ENCODE peak calls at places on chromosomes 12 and 14, in eight cellular contexts. W, L, X, D, F, U, H and T are unnamed samples. For H3K27me3, the result is how much of the 10 kb centered on the place peaks cover.

GRCh38 chr14:104304451-104305351 is 166.3 kb downstream of the KIF26A start:
- DNase-seq in W (no peak), L (no peak), X (no peak), D (no peak), F (no peak), U (no peak), H (no peak), T (no peak)

GRCh38 chr12:48183091-48183875 is at the start of gene CCDC184:
- DNase-seq in W (peak), L (peak), X (peak), D (peak), F (peak), U (peak), H (peak), T (peak)

GRCh38 chr14:68938515-68939423 is 40.3 kb downstream of the ACTN1 start:
- DNase-seq in W (no peak), L (no peak), X (no peak), D (no peak), F (peak), U (peak), H (no peak), T (no peak)

GRCh38 chr14:100784523-100785337 is 41.2 kb upstream of the MEG3 start:
- DNase-seq in W (no peak), L (no peak), X (no peak), D (no peak), F (no peak), U (no peak), H (no peak), T (no peak)

GRCh38 chr12:50626026-50626425 is 121.2 kb downstream of the DIP2B start:
- DNase-seq in W (no peak), L (no peak), X (no peak), D (no peak), F (no peak), U (no peak), H (no peak), T (no peak)

GRCh38 chr12:110253176-110253575 is 27.9 kb upstream of the ATP2A2 start:
- DNase-seq in W (peak), L (peak), X (no peak), D (no peak), F (no peak), U (peak), H (no peak), T (no peak)

GRCh38 chr12:124630791-124631313 is 63.4 kb upstream of the NCOR2 start:
- DNase-seq in W (no peak), L (no peak), X (no peak), D (no peak), F (no peak), U (no peak), H (peak), T (no peak)

GRCh38 chr12:96401061-96401871 is 1.0 kb upstream of the CDK17 start:
- DNase-seq in W (peak), L (peak), X (peak), D (peak), F (peak), U (peak), H (peak), T (peak)

GRCh38 chr12:57803317-57803893 is 15.1 kb downstream of the AVIL start:
- DNase-seq in W (peak), L (peak), X (peak), D (peak), F (peak), U (peak), H (peak), T (peak)

GRCh38 chr12:102527256-102527720 is 46.9 kb upstream of the IGF1 start:
- DNase-seq in W (peak), L (no peak), X (no peak), D (no peak), F (no peak), U (no peak), H (no peak), T (no peak)

GRCh38 chr14:75022655-75023054 is 19.9 kb downstream of the EIF2B2 start:
- DNase-seq in W (peak), L (no peak), X (no peak), D (peak), F (peak), U (peak), H (peak), T (peak)

GRCh38 chr14:93060841-93061240 is 54.9 kb downstream of the ITPK1 start:
- DNase-seq in W (no peak), L (no peak), X (no peak), D (no peak), F (no peak), U (no peak), H (no peak), T (no peak)

GRCh38 chr12:41049033-41049432 is 139.1 kb upstream of the PDZRN4 start:
- DNase-seq in W (no peak), L (no peak), X (no peak), D (no peak), F (no peak), U (no peak), H (no peak), T (no peak)

GRCh38 chr12:62876938-62877548 is 57.9 kb downstream of the PPM1H start:
- DNase-seq in W (no peak), L (no peak), X (no peak), D (no peak), F (no peak), U (no peak), H (no peak), T (no peak)

GRCh38 chr14:21978184-21978998 is 304.8 kb upstream of the OR4E1 start:
- DNase-seq in W (peak), L (peak), X (peak), D (peak), F (peak), U (peak), H (peak), T (peak)

GRCh38 chr12:12983420-12984035 is 16.5 kb downstream of the HEBP1 start:
- DNase-seq in W (peak), L (peak), X (peak), D (no peak), F (peak), U (peak), H (peak), T (peak)
- TF ChIP-seq EZH2phosphoT487 in W (no peak), L (no peak), X (no peak), D (no peak), F (no peak), U (no peak), H (no peak), T (no peak)

DNA sequence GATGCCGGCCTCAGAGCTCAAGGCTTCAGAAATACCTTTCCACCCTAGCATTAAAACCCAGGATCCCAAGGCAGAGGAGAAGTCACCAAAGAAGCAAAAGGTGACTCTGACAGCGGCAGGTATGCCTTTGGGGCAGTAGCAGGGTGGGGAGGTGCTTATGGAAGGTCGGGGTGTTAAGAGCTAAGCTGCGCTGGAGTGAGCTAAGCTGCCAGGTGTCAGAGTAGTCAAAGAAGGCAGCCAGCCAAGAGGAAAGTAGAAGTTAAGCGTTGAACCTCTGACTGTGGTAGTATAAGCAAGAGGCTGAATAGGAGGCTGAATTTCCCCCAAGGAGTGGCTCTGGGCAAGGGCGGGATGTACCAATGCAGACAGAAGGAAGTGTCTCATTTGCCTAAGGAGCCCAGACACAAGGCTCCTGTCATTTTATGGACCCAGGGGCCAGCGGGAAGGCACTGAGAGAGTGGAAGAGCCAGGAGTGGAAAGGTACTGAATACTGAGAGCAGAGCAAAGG is 29.2 kb downstream of the DYRK4 start:
- DNase-seq in W (no peak), L (no peak), X (no peak), D (no peak), F (no peak), U (no peak), H (no peak), T (no peak)
- H3K27me3 ChIP-seq in W (under half), L (under half), X (under half), D (under half), F (under half), U (under half), H (under half), T (under half)

GRCh38 chr12:80868576-80868975 is 69.2 kb downstream of the LIN7A start:
- DNase-seq in W (no peak), L (no peak), X (no peak), D (no peak), F (peak), U (no peak), H (no peak), T (no peak)
- H3K4me2 ChIP-seq in W (no peak), L (no peak), X (no peak), D (no peak), F (no peak), U (no peak), H (no peak), T (no peak)

GRCh38 chr14:23093526-23093925 is 1.4 kb downstream of the ACIN1 start:
- DNase-seq in W (no peak), L (no peak), X (no peak), D (no peak), F (no peak), U (no peak), H (no peak), T (no peak)

GRCh38 chr14:23093993-23094665 is 807 bp downstream of the ACIN1 start:
- DNase-seq in W (peak), L (no peak), X (no peak), D (no peak), F (no peak), U (peak), H (peak), T (no peak)

GRCh38 chr14:23095196-23096108 is at the start of gene C14orf119:
- DNase-seq in W (peak), L (peak), X (peak), D (peak), F (peak), U (peak), H (peak), T (peak)

GRCh38 chr14:23093104-23093503 is 1.8 kb downstream of the ACIN1 start:
- DNase-seq in W (no peak), L (no peak), X (no peak), D (no peak), F (no peak), U (no peak), H (no peak), T (no peak)

DNA sequence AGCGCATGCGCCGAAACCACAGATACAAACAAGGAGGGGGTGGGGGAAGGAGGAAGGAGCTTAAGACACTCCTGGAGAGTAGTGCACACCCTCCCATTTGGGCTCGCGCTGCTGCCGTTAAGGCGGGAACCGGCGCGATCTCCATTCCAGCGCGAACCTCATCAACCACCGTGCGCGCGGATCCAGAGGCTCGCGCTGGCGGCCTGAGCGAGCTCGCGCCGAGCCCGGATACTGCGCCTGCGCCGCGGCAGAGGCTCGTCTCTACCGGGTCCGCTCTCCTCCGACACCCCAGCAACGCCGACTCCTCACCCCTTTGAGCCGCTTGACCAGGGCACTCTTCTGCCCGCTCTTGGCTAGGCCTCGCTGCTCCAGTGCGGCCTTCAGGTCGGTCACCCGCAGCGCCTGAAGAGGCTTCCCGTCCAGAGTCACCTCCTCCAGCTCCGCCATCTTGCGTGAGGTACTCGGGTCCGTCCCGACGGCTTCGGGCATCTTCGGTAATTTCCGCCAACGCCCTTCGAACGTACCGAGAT is at the start of gene ACIN1:
- DNase-seq in W (peak), L (peak), X (peak), D (peak), F (peak), U (peak), H (no peak), T (peak)
- TF ChIP-seq EZH2phosphoT487 in W (no peak), L (no peak), X (no peak), D (no peak), F (no peak), U (no peak), H (no peak), T (no peak)